ENCODE peak calls at places on chromosomes 1 and 21, in eight cellular contexts. One of them, this sample, is unnamed.

GRCh38 chr1:208157769-208158168 is 86.4 kb downstream of the PLXNA2 start:
- DNase-seq in astrocyte of the spinal cord: no peak
- DNase-seq in upper lobe of right lung: no peak
- DNase-seq in left cardiac atrium: no peak
- DNase-seq in EH: no peak
- DNase-seq in AG08396: no peak
- DNase-seq in astrocyte of the hippocampus: no peak
- DNase-seq in NCI-H146: no peak
- DNase-seq in this sample: no peak

GRCh38 chr1:227891955-227892871 is 55.5 kb downstream of the WNT9A start:
- DNase-seq in astrocyte of the spinal cord: no peak
- DNase-seq in upper lobe of right lung: peak; percentile 55
- DNase-seq in left cardiac atrium: no peak
- DNase-seq in EH: peak; percentile 62
- DNase-seq in AG08396: no peak
- DNase-seq in astrocyte of the hippocampus: no peak
- DNase-seq in NCI-H146: no peak
- DNase-seq in this sample: no peak

GRCh38 chr1:41537788-41538351 is 53.4 kb upstream of the EDN2 start:
- DNase-seq in astrocyte of the spinal cord: peak; percentile 87
- DNase-seq in upper lobe of right lung: peak; percentile 69
- DNase-seq in left cardiac atrium: peak; percentile 71
- DNase-seq in EH: peak; percentile 96
- DNase-seq in AG08396: peak; percentile 57
- DNase-seq in astrocyte of the hippocampus: peak; percentile 70
- DNase-seq in NCI-H146: no peak
- DNase-seq in this sample: no peak

GRCh38 chr1:18950415-18951026 is 6.0 kb downstream of the IFFO2 start:
- DNase-seq in astrocyte of the spinal cord: no peak
- DNase-seq in upper lobe of right lung: peak; percentile 84
- DNase-seq in left cardiac atrium: peak; percentile 75
- DNase-seq in EH: peak; percentile 61
- DNase-seq in AG08396: no peak
- DNase-seq in astrocyte of the hippocampus: peak; percentile 56
- DNase-seq in NCI-H146: no peak
- DNase-seq in this sample: no peak

GRCh38 chr1:226980565-226981385 is 40.7 kb downstream of the COQ8A start:
- DNase-seq in astrocyte of the spinal cord: no peak
- DNase-seq in upper lobe of right lung: peak; percentile 80
- DNase-seq in left cardiac atrium: no peak
- DNase-seq in EH: no peak
- DNase-seq in AG08396: no peak
- DNase-seq in astrocyte of the hippocampus: no peak
- DNase-seq in NCI-H146: no peak
- DNase-seq in this sample: no peak

GRCh38 chr1:24828183-24828886 is 83.1 kb downstream of the CLIC4 start:
- DNase-seq in astrocyte of the spinal cord: no peak
- DNase-seq in upper lobe of right lung: no peak
- DNase-seq in left cardiac atrium: no peak
- DNase-seq in EH: no peak
- DNase-seq in AG08396: no peak
- DNase-seq in astrocyte of the hippocampus: no peak
- DNase-seq in NCI-H146: no peak
- DNase-seq in this sample: no peak

GRCh38 chr21:35829014-35829525 is 231.3 kb downstream of the SETD4 start:
- DNase-seq in astrocyte of the spinal cord: no peak
- DNase-seq in upper lobe of right lung: no peak
- DNase-seq in left cardiac atrium: no peak
- DNase-seq in EH: no peak
- DNase-seq in AG08396: no peak
- DNase-seq in astrocyte of the hippocampus: no peak
- DNase-seq in NCI-H146: peak; percentile 80
- DNase-seq in this sample: no peak

GRCh38 chr1:215987092-215987855 is 420.2 kb downstream of the KCTD3 start:
- DNase-seq in astrocyte of the spinal cord: no peak
- DNase-seq in upper lobe of right lung: no peak
- DNase-seq in left cardiac atrium: no peak
- DNase-seq in EH: peak; percentile 24
- DNase-seq in AG08396: no peak
- DNase-seq in astrocyte of the hippocampus: peak; percentile 35
- DNase-seq in NCI-H146: no peak
- DNase-seq in this sample: no peak

GRCh38 chr1:165958306-165958705 is 130.9 kb downstream of the UCK2 start:
- DNase-seq in astrocyte of the spinal cord: no peak
- DNase-seq in upper lobe of right lung: no peak
- DNase-seq in left cardiac atrium: no peak
- DNase-seq in EH: no peak
- DNase-seq in AG08396: no peak
- DNase-seq in astrocyte of the hippocampus: peak; percentile 5
- DNase-seq in NCI-H146: no peak
- DNase-seq in this sample: no peak

GRCh38 chr21:16420086-16420724 is 690.4 kb downstream of the USP25 start:
- DNase-seq in astrocyte of the spinal cord: peak; percentile 87
- DNase-seq in upper lobe of right lung: no peak
- DNase-seq in left cardiac atrium: peak; percentile 68
- DNase-seq in EH: no peak
- DNase-seq in AG08396: no peak
- DNase-seq in astrocyte of the hippocampus: peak; percentile 90
- DNase-seq in NCI-H146: peak; percentile 5
- DNase-seq in this sample: no peak

GRCh38 chr1:94614980-94615379 is 73.4 kb upstream of the F3 start:
- DNase-seq in astrocyte of the spinal cord: no peak
- DNase-seq in upper lobe of right lung: no peak
- DNase-seq in left cardiac atrium: no peak
- DNase-seq in EH: no peak
- DNase-seq in AG08396: no peak
- DNase-seq in astrocyte of the hippocampus: no peak
- DNase-seq in NCI-H146: no peak
- DNase-seq in this sample: no peak

GRCh38 chr1:197920345-197921117 is 3.4 kb downstream of the LHX9 start:
- DNase-seq in astrocyte of the spinal cord: no peak
- DNase-seq in upper lobe of right lung: no peak
- DNase-seq in left cardiac atrium: no peak
- DNase-seq in EH: peak; percentile 46
- DNase-seq in AG08396: no peak
- DNase-seq in astrocyte of the hippocampus: no peak
- DNase-seq in NCI-H146: no peak
- DNase-seq in this sample: no peak

GRCh38 chr1:153483776-153484175 is 23.3 kb upstream of the S100A7 start:
- DNase-seq in astrocyte of the spinal cord: no peak
- DNase-seq in upper lobe of right lung: no peak
- DNase-seq in left cardiac atrium: no peak
- DNase-seq in EH: no peak
- DNase-seq in AG08396: no peak
- DNase-seq in astrocyte of the hippocampus: no peak
- DNase-seq in NCI-H146: peak; percentile 97
- DNase-seq in this sample: no peak

GRCh38 chr1:119893238-119893791 is 3.0 kb downstream of the ADAM30 start:
- DNase-seq in astrocyte of the spinal cord: no peak
- DNase-seq in upper lobe of right lung: no peak
- DNase-seq in left cardiac atrium: no peak
- DNase-seq in EH: no peak
- DNase-seq in AG08396: no peak
- DNase-seq in astrocyte of the hippocampus: no peak
- DNase-seq in NCI-H146: no peak
- DNase-seq in this sample: no peak

GRCh38 chr1:9494936-9495758 is 44.1 kb upstream of the SLC25A33 start:
- DNase-seq in astrocyte of the spinal cord: peak; percentile 38
- DNase-seq in upper lobe of right lung: peak; percentile 79
- DNase-seq in left cardiac atrium: peak; percentile 59
- DNase-seq in EH: peak; percentile 46
- DNase-seq in AG08396: peak; percentile 77
- DNase-seq in astrocyte of the hippocampus: peak; percentile 78
- DNase-seq in NCI-H146: peak; percentile 43
- DNase-seq in this sample: no peak

GRCh38 chr1:188295157-188295556 is 1466.4 kb downstream of the PLA2G4A start:
- DNase-seq in astrocyte of the spinal cord: no peak
- DNase-seq in upper lobe of right lung: no peak
- DNase-seq in left cardiac atrium: no peak
- DNase-seq in EH: no peak
- DNase-seq in AG08396: no peak
- DNase-seq in astrocyte of the hippocampus: no peak
- DNase-seq in NCI-H146: no peak
- DNase-seq in this sample: no peak

GRCh38 chr21:43812957-43813730 is 23.8 kb downstream of the RRP1 start:
- DNase-seq in astrocyte of the spinal cord: no peak
- DNase-seq in upper lobe of right lung: no peak
- DNase-seq in left cardiac atrium: no peak
- DNase-seq in EH: no peak
- DNase-seq in AG08396: no peak
- DNase-seq in astrocyte of the hippocampus: no peak
- DNase-seq in NCI-H146: no peak
- DNase-seq in this sample: no peak

GRCh38 chr1:223266632-223267172 is 97.3 kb downstream of the SUSD4 start:
- DNase-seq in astrocyte of the spinal cord: no peak
- DNase-seq in upper lobe of right lung: no peak
- DNase-seq in left cardiac atrium: no peak
- DNase-seq in EH: no peak
- DNase-seq in AG08396: no peak
- DNase-seq in astrocyte of the hippocampus: no peak
- DNase-seq in NCI-H146: no peak
- DNase-seq in this sample: no peak

GRCh38 chr1:224181453-224181810 is 1.6 kb upstream of the DEGS1 start:
- DNase-seq in astrocyte of the spinal cord: no peak
- DNase-seq in upper lobe of right lung: no peak
- DNase-seq in left cardiac atrium: no peak
- DNase-seq in EH: no peak
- DNase-seq in AG08396: no peak
- DNase-seq in astrocyte of the hippocampus: no peak
- DNase-seq in NCI-H146: no peak
- DNase-seq in this sample: no peak

GRCh38 chr1:43063394-43064219 is 104.9 kb upstream of the SLC2A1 start:
- DNase-seq in astrocyte of the spinal cord: no peak
- DNase-seq in upper lobe of right lung: no peak
- DNase-seq in left cardiac atrium: no peak
- DNase-seq in EH: no peak
- DNase-seq in AG08396: no peak
- DNase-seq in astrocyte of the hippocampus: no peak
- DNase-seq in NCI-H146: no peak
- DNase-seq in this sample: no peak

GRCh38 chr21:45499201-45499750 is 43.0 kb downstream of the SLC19A1 start:
- DNase-seq in astrocyte of the spinal cord: no peak
- DNase-seq in upper lobe of right lung: peak; percentile 45
- DNase-seq in left cardiac atrium: peak; percentile 12
- DNase-seq in EH: no peak
- DNase-seq in AG08396: no peak
- DNase-seq in astrocyte of the hippocampus: no peak
- DNase-seq in NCI-H146: no peak
- DNase-seq in this sample: no peak

GRCh38 chr1:156291226-156292061 is 4.0 kb downstream of the GLMP start:
- DNase-seq in astrocyte of the spinal cord: peak; percentile 81
- DNase-seq in upper lobe of right lung: peak; percentile 93
- DNase-seq in left cardiac atrium: peak; percentile 94
- DNase-seq in EH: peak; percentile 86
- DNase-seq in AG08396: peak; percentile 92
- DNase-seq in astrocyte of the hippocampus: peak; percentile 92
- DNase-seq in NCI-H146: no peak
- DNase-seq in this sample: no peak

GRCh38 chr1:11144563-11145256 is 44.4 kb upstream of the ANGPTL7 start:
- DNase-seq in astrocyte of the spinal cord: no peak
- DNase-seq in upper lobe of right lung: no peak
- DNase-seq in left cardiac atrium: no peak
- DNase-seq in EH: no peak
- DNase-seq in AG08396: no peak
- DNase-seq in astrocyte of the hippocampus: no peak
- DNase-seq in NCI-H146: no peak
- DNase-seq in this sample: no peak

GRCh38 chr1:39776400-39776713 is 5.2 kb upstream of the OXCT2 start:
- DNase-seq in astrocyte of the spinal cord: no peak
- DNase-seq in upper lobe of right lung: no peak
- DNase-seq in left cardiac atrium: no peak
- DNase-seq in EH: no peak
- DNase-seq in AG08396: no peak
- DNase-seq in astrocyte of the hippocampus: no peak
- DNase-seq in NCI-H146: no peak
- DNase-seq in this sample: no peak

GRCh38 chr21:26909972-26910371 is 56.9 kb downstream of the ADAMTS5 start:
- DNase-seq in astrocyte of the spinal cord: peak; percentile 5
- DNase-seq in upper lobe of right lung: no peak
- DNase-seq in left cardiac atrium: no peak
- DNase-seq in EH: peak; percentile 55
- DNase-seq in AG08396: no peak
- DNase-seq in astrocyte of the hippocampus: peak; percentile 23
- DNase-seq in NCI-H146: no peak
- DNase-seq in this sample: no peak

GRCh38 chr21:43866659-43867331 is 1.8 kb downstream of the AGPAT3 start:
- DNase-seq in astrocyte of the spinal cord: no peak
- DNase-seq in upper lobe of right lung: peak; percentile 77
- DNase-seq in left cardiac atrium: no peak
- DNase-seq in EH: no peak
- DNase-seq in AG08396: no peak
- DNase-seq in astrocyte of the hippocampus: no peak
- DNase-seq in NCI-H146: no peak
- DNase-seq in this sample: no peak

GRCh38 chr1:177847843-177848242 is 122.0 kb downstream of the SEC16B start:
- DNase-seq in astrocyte of the spinal cord: peak; percentile 87
- DNase-seq in upper lobe of right lung: no peak
- DNase-seq in left cardiac atrium: no peak
- DNase-seq in EH: peak; percentile 86
- DNase-seq in AG08396: peak; percentile 64
- DNase-seq in astrocyte of the hippocampus: peak; percentile 85
- DNase-seq in NCI-H146: no peak
- DNase-seq in this sample: no peak

GRCh38 chr21:33854604-33855003 is 61.0 kb downstream of the ATP5PO start:
- DNase-seq in astrocyte of the spinal cord: no peak
- DNase-seq in upper lobe of right lung: no peak
- DNase-seq in left cardiac atrium: no peak
- DNase-seq in EH: peak; percentile 55
- DNase-seq in AG08396: no peak
- DNase-seq in astrocyte of the hippocampus: no peak
- DNase-seq in NCI-H146: peak; percentile 84
- DNase-seq in this sample: no peak

GRCh38 chr1:58941471-58942289 is 157.8 kb upstream of the JUN start:
- DNase-seq in astrocyte of the spinal cord: no peak
- DNase-seq in upper lobe of right lung: no peak
- DNase-seq in left cardiac atrium: no peak
- DNase-seq in EH: no peak
- DNase-seq in AG08396: no peak
- DNase-seq in astrocyte of the hippocampus: no peak
- DNase-seq in NCI-H146: no peak
- DNase-seq in this sample: no peak

GRCh38 chr1:221149111-221149510 is 269.9 kb downstream of the HLX start:
- DNase-seq in astrocyte of the spinal cord: no peak
- DNase-seq in upper lobe of right lung: no peak
- DNase-seq in left cardiac atrium: no peak
- DNase-seq in EH: no peak
- DNase-seq in AG08396: no peak
- DNase-seq in astrocyte of the hippocampus: no peak
- DNase-seq in NCI-H146: no peak
- DNase-seq in this sample: no peak

GRCh38 chr1:50793521-50793920 is 166.5 kb downstream of the FAF1 start:
- DNase-seq in astrocyte of the spinal cord: no peak
- DNase-seq in upper lobe of right lung: no peak
- DNase-seq in left cardiac atrium: no peak
- DNase-seq in EH: no peak
- DNase-seq in AG08396: no peak
- DNase-seq in astrocyte of the hippocampus: no peak
- DNase-seq in NCI-H146: no peak
- DNase-seq in this sample: no peak

GRCh38 chr1:239987103-239987745 is 104.5 kb upstream of the FMN2 start:
- DNase-seq in astrocyte of the spinal cord: peak; percentile 48
- DNase-seq in upper lobe of right lung: no peak
- DNase-seq in left cardiac atrium: peak; percentile 54
- DNase-seq in EH: peak; percentile 58
- DNase-seq in AG08396: peak; percentile 24
- DNase-seq in astrocyte of the hippocampus: peak; percentile 56
- DNase-seq in NCI-H146: peak; percentile 20
- DNase-seq in this sample: no peak

GRCh38 chr1:20137055-20137454 is 2.1 kb upstream of the PLA2G2F start:
- DNase-seq in astrocyte of the spinal cord: no peak
- DNase-seq in upper lobe of right lung: peak; percentile 56
- DNase-seq in left cardiac atrium: no peak
- DNase-seq in EH: no peak
- DNase-seq in AG08396: no peak
- DNase-seq in astrocyte of the hippocampus: no peak
- DNase-seq in NCI-H146: no peak
- DNase-seq in this sample: no peak

GRCh38 chr1:114861384-114861783 is 6.7 kb downstream of the SYCP1 start:
- DNase-seq in astrocyte of the spinal cord: no peak
- DNase-seq in upper lobe of right lung: no peak
- DNase-seq in left cardiac atrium: no peak
- DNase-seq in EH: no peak
- DNase-seq in AG08396: no peak
- DNase-seq in astrocyte of the hippocampus: no peak
- DNase-seq in NCI-H146: no peak
- DNase-seq in this sample: no peak